ENCODE peak calls at places on chromosomes 12 and 14, in ten cellular contexts. Z is NCI-H1105; X is NCI-H2029; P is naive thymus-derived CD8-positive, alpha-beta T cell; C is stimulated activated CD8-positive, alpha-beta memory T cell treated with anti-CD3 and anti-CD28 coated beads, Interleukin-4, amount 100 ng/mL, for 1 hour; H is NCI-H510A treated with DMSO at 0.1 percent for 48 hours; S is activated T-helper 1 cell treated with Interleukin-2 at 50 U/mL for 16 hours; W is AG08395; L is lower leg skin; E is frontal cortex. K is an unnamed sample.

GRCh38 chr12:119770146-119770545 is 102.2 kb downstream of the PRKAB1 start:
- DNase-seq in Z (no peak), X (no peak), P (no peak), C (no peak), H (no peak), S (no peak), W (no peak), L (no peak), E (no peak), K (no peak)

GRCh38 chr14:101017209-101017608 is 113.7 kb upstream of the RTL1 start:
- DNase-seq in Z (no peak), X (no peak), P (no peak), C (no peak), H (no peak), S (no peak), W (peak), L (no peak), E (no peak), K (no peak)

GRCh38 chr12:80157640-80158039 is 58.3 kb downstream of the OTOGL start:
- DNase-seq in Z (no peak), X (no peak), P (no peak), C (no peak), H (no peak), S (no peak), W (peak), L (no peak), E (no peak), K (no peak)

GRCh38 chr14:101192661-101193000 is 289.1 kb upstream of the RTL1 start:
- DNase-seq in Z (no peak), X (no peak), P (no peak), C (no peak), H (no peak), S (no peak), W (no peak), L (no peak), E (no peak), K (no peak)

GRCh38 chr12:78037707-78038106 is 207.0 kb downstream of the NAV3 start:
- DNase-seq in Z (no peak), X (no peak), P (no peak), C (no peak), H (no peak), S (no peak), W (no peak), L (no peak), E (no peak), K (no peak)

GRCh38 chr12:13436696-13437391 is 240.3 kb downstream of the EMP1 start:
- DNase-seq in Z (no peak), X (no peak), P (no peak), C (no peak), H (no peak), S (no peak), W (peak), L (no peak), E (no peak), K (no peak)

GRCh38 chr12:14373202-14373601 is 7.7 kb downstream of the ATF7IP start:
- DNase-seq in Z (no peak), X (no peak), P (no peak), C (no peak), H (no peak), S (no peak), W (no peak), L (no peak), E (no peak), K (no peak)

GRCh38 chr12:94707892-94708291 is 57.5 kb upstream of the TMCC3 start:
- DNase-seq in Z (no peak), X (no peak), P (no peak), C (no peak), H (no peak), S (no peak), W (no peak), L (no peak), E (no peak), K (no peak)

GRCh38 chr14:30193056-30193455 is 265.4 kb upstream of the PRKD1 start:
- DNase-seq in Z (no peak), X (no peak), P (no peak), C (no peak), H (no peak), S (no peak), W (no peak), L (no peak), E (no peak), K (no peak)

GRCh38 chr12:99370742-99371141 is 276.8 kb upstream of the GARIN6 start:
- DNase-seq in Z (no peak), X (no peak), P (no peak), C (no peak), H (no peak), S (no peak), W (no peak), L (no peak), E (no peak), K (no peak)

GRCh38 chr14:77133718-77134338 is 7.8 kb downstream of the ZDHHC22 start:
- DNase-seq in Z (no peak), X (no peak), P (peak), C (no peak), H (no peak), S (no peak), W (peak), L (no peak), E (no peak), K (no peak)

GRCh38 chr14:103629503-103630121 is 601 bp downstream of the KLC1 start:
- DNase-seq in Z (peak), X (no peak), P (peak), C (no peak), H (peak), S (peak), W (peak), L (peak), E (peak), K (no peak)

GRCh38 chr12:111546758-111547383 is 52.2 kb downstream of the ATXN2 start:
- DNase-seq in Z (no peak), X (no peak), P (no peak), C (no peak), H (no peak), S (no peak), W (no peak), L (no peak), E (no peak), K (no peak)

GRCh38 chr14:57060276-57060956 is 208.3 kb downstream of the EXOC5 start:
- DNase-seq in Z (no peak), X (no peak), P (no peak), C (no peak), H (no peak), S (no peak), W (no peak), L (no peak), E (no peak), K (no peak)

GRCh38 chr12:67442347-67442841 is 173.2 kb downstream of the CAND1 start:
- DNase-seq in Z (peak), X (peak), P (no peak), C (no peak), H (peak), S (no peak), W (no peak), L (no peak), E (no peak), K (no peak)

GRCh38 chr14:103293465-103293864 is 40.6 kb upstream of the EIF5 start:
- DNase-seq in Z (no peak), X (no peak), P (no peak), C (no peak), H (no peak), S (no peak), W (no peak), L (no peak), E (no peak), K (no peak)

GRCh38 chr12:94900496-94900895 is 103.0 kb downstream of the NDUFA12 start:
- DNase-seq in Z (no peak), X (no peak), P (no peak), C (no peak), H (no peak), S (no peak), W (no peak), L (no peak), E (no peak), K (no peak)

GRCh38 chr12:113006641-113007040 is 28.3 kb downstream of the OAS2 start:
- DNase-seq in Z (no peak), X (no peak), P (no peak), C (no peak), H (no peak), S (no peak), W (no peak), L (no peak), E (no peak), K (no peak)

GRCh38 chr12:121628037-121628436 is 1.7 kb downstream of the ORAI1 start:
- DNase-seq in Z (no peak), X (no peak), P (no peak), C (no peak), H (no peak), S (no peak), W (no peak), L (no peak), E (no peak), K (no peak)

GRCh38 chr12:2291947-2292346 is 239.2 kb downstream of the CACNA1C start:
- DNase-seq in Z (no peak), X (no peak), P (no peak), C (no peak), H (no peak), S (no peak), W (no peak), L (no peak), E (no peak), K (no peak)

GRCh38 chr12:69502342-69503081 is 32.3 kb downstream of the FRS2 start:
- DNase-seq in Z (no peak), X (no peak), P (no peak), C (no peak), H (no peak), S (no peak), W (peak), L (no peak), E (no peak), K (no peak)

GRCh38 chr14:56112781-56113180 is 5.4 kb upstream of the PELI2 start:
- DNase-seq in Z (no peak), X (no peak), P (no peak), C (no peak), H (no peak), S (no peak), W (no peak), L (no peak), E (no peak), K (no peak)

GRCh38 chr12:76232013-76232412 is 116.2 kb downstream of the BBS10 start:
- DNase-seq in Z (no peak), X (no peak), P (no peak), C (no peak), H (no peak), S (no peak), W (no peak), L (no peak), E (no peak), K (no peak)

GRCh38 chr14:75279153-75279738 is 618 bp downstream of the FOS start:
- DNase-seq in Z (peak), X (no peak), P (peak), C (no peak), H (peak), S (no peak), W (no peak), L (peak), E (peak), K (no peak)

GRCh38 chr12:79422060-79422812 is 268.5 kb downstream of the PAWR start:
- DNase-seq in Z (no peak), X (no peak), P (no peak), C (no peak), H (no peak), S (no peak), W (no peak), L (no peak), E (no peak), K (no peak)

GRCh38 chr12:80241576-80242273 is 142.4 kb downstream of the OTOGL start:
- DNase-seq in Z (no peak), X (no peak), P (no peak), C (no peak), H (no peak), S (no peak), W (no peak), L (no peak), E (no peak), K (no peak)

GRCh38 chr12:51838762-51839161 is 9.8 kb downstream of the FIGNL2 start:
- DNase-seq in Z (no peak), X (no peak), P (no peak), C (no peak), H (no peak), S (no peak), W (no peak), L (no peak), E (no peak), K (no peak)

GRCh38 chr12:114476159-114476558 is 70.2 kb upstream of the TBX5 start:
- DNase-seq in Z (peak), X (peak), P (no peak), C (no peak), H (peak), S (no peak), W (peak), L (no peak), E (no peak), K (no peak)

GRCh38 chr14:88322505-88323085 is 474 bp downstream of the KCNK10 start:
- DNase-seq in Z (no peak), X (no peak), P (no peak), C (no peak), H (no peak), S (no peak), W (no peak), L (no peak), E (no peak), K (no peak)

GRCh38 chr12:48818831-48819590 is 715 bp downstream of the CACNB3 start:
- DNase-seq in Z (no peak), X (no peak), P (peak), C (no peak), H (peak), S (no peak), W (no peak), L (no peak), E (no peak), K (no peak)

GRCh38 chr12:123602651-123603195 is 824 bp downstream of the DDX55 start:
- DNase-seq in Z (no peak), X (no peak), P (no peak), C (no peak), H (no peak), S (no peak), W (no peak), L (no peak), E (no peak), K (no peak)

GRCh38 chr14:69592923-69593677 is 18.3 kb upstream of the SUSD6 start:
- DNase-seq in Z (peak), X (no peak), P (no peak), C (no peak), H (no peak), S (no peak), W (peak), L (no peak), E (no peak), K (no peak)

GRCh38 chr14:74203546-74203945 is 35.7 kb upstream of the VSX2 start:
- DNase-seq in Z (no peak), X (no peak), P (no peak), C (no peak), H (no peak), S (no peak), W (no peak), L (no peak), E (no peak), K (no peak)

GRCh38 chr12:131260970-131261369 is 307.3 kb downstream of the ADGRD1 start:
- DNase-seq in Z (no peak), X (no peak), P (no peak), C (no peak), H (no peak), S (no peak), W (no peak), L (no peak), E (no peak), K (no peak)

GRCh38 chr12:32115404-32116104 is 8.9 kb downstream of the BICD1 start:
- DNase-seq in Z (no peak), X (peak), P (no peak), C (no peak), H (no peak), S (no peak), W (peak), L (peak), E (no peak), K (no peak)

GRCh38 chr12:119938049-119938667 is 50.9 kb upstream of the BICDL1 start:
- DNase-seq in Z (peak), X (peak), P (peak), C (peak), H (peak), S (peak), W (peak), L (peak), E (peak), K (no peak)